ENCODE peak calls at places on chromosomes 7 and 10, in six cellular contexts. T is HCT116, H is GM12878, X is HepG2, U is SK-N-SH, J is H1. I is an unnamed sample.
A peak's percentile ranks its signal among the peaks of the same experiment; 100 is the strongest.

GRCh38 chr10:77795426-77796055 is 131.0 kb downstream of the DLG5 start:
- DNase-seq in T (no peak), H (no peak), X (no peak), U (no peak), J (no peak), I (no peak)

GRCh38 chr10:46226900-46227558 is 59.8 kb upstream of the ANTXRL start:
- DNase-seq in T (no peak), H (no peak), X (no peak), U (no peak), J (no peak), I (no peak)

GRCh38 chr10:22552888-22553378 is 161.4 kb downstream of the PIP4K2A start:
- DNase-seq in T (no peak), H (no peak), X (no peak), U (no peak), J (no peak), I (no peak)

GRCh38 chr10:33286186-33286934 is 48.1 kb downstream of the NRP1 start:
- DNase-seq in T (no peak), H (no peak), X (no peak), U (no peak), J (no peak), I (no peak)

GRCh38 chr7:139091677-139091996 is 17.9 kb downstream of the ZC3HAV1 start:
- DNase-seq in T (no peak), H (no peak), X (no peak), U (no peak), J (no peak), I (no peak)

GRCh38 chr7:159112136-159113011 is 32.3 kb downstream of the VIPR2 start:
- DNase-seq in T (no peak), H (no peak), X (no peak), U (no peak), J (no peak), I (no peak)

GRCh38 chr7:71591876-71592275 is 459.9 kb downstream of the GALNT17 start:
- DNase-seq in T (no peak), H (no peak), X (no peak), U (no peak), J (no peak), I (no peak)

GRCh38 chr7:1094870-1095269 is 7.0 kb downstream of the GPER1 start:
- DNase-seq in T (no peak), H (no peak), X (no peak), U (no peak), J (no peak), I (no peak)

GRCh38 chr10:74056081-74056818 is 58.3 kb downstream of the VCL start:
- DNase-seq in T (peak; percentile 37), H (peak; percentile 33), X (peak; percentile 65), U (no peak), J (no peak), I (no peak)

GRCh38 chr7:137851361-137851945 is 4.7 kb upstream of the DGKI start:
- DNase-seq in T (no peak), H (no peak), X (no peak), U (no peak), J (no peak), I (no peak)

GRCh38 chr7:44633254-44634186 is 27.1 kb downstream of the OGDH start:
- DNase-seq in T (no peak), H (peak; percentile 88), X (no peak), U (no peak), J (no peak), I (peak; percentile 26)

GRCh38 chr7:149310113-149310836 is 48.3 kb downstream of the ZNF783 start:
- DNase-seq in T (peak; percentile 91), H (peak; percentile 36), X (peak; percentile 53), U (peak; percentile 69), J (no peak), I (peak; percentile 21)

GRCh38 chr7:128737867-128738390 is 1.2 kb upstream of the CALU start:
- DNase-seq in T (peak; percentile 13), H (no peak), X (peak; percentile 7), U (no peak), J (no peak), I (no peak)

GRCh38 chr10:61606971-61607907 is 55.5 kb upstream of the CABCOCO1 start:
- DNase-seq in T (peak; percentile 19), H (no peak), X (peak; percentile 14), U (no peak), J (no peak), I (no peak)

GRCh38 chr10:44865289-44865671 is 45.9 kb upstream of the TMEM72 start:
- DNase-seq in T (no peak), H (no peak), X (no peak), U (no peak), J (no peak), I (no peak)

GRCh38 chr10:102985811-102986210 is 67.7 kb downstream of the CNNM2 start:
- DNase-seq in T (no peak), H (no peak), X (no peak), U (no peak), J (no peak), I (no peak)

GRCh38 chr7:98240961-98241673 is 10.9 kb downstream of the TECPR1 start:
- DNase-seq in T (peak; percentile 18), H (no peak), X (peak; percentile 27), U (peak; percentile 89), J (no peak), I (peak; percentile 64)

GRCh38 chr10:120369831-120370230 is 87.2 kb upstream of the PLPP4 start:
- DNase-seq in T (no peak), H (no peak), X (no peak), U (no peak), J (no peak), I (no peak)

GRCh38 chr7:39624202-39624807 is 933 bp downstream of the RALA start:
- DNase-seq in T (no peak), H (no peak), X (no peak), U (peak; percentile 43), J (no peak), I (peak; percentile 75)

GRCh38 chr7:155896531-155897263 is 84.4 kb upstream of the SHH start:
- DNase-seq in T (no peak), H (no peak), X (no peak), U (no peak), J (no peak), I (no peak)

GRCh38 chr7:35257251-35258124 is 3.6 kb upstream of the TBX20 start:
- DNase-seq in T (no peak), H (no peak), X (no peak), U (no peak), J (no peak), I (no peak)

GRCh38 chr7:98569606-98570337 is 47.3 kb upstream of the NPTX2 start:
- DNase-seq in T (no peak), H (no peak), X (no peak), U (no peak), J (no peak), I (no peak)

GRCh38 chr7:137994091-137994688 is 7.7 kb downstream of the CREB3L2 start:
- DNase-seq in T (no peak), H (no peak), X (no peak), U (no peak), J (no peak), I (no peak)

GRCh38 chr7:88254721-88255120 is 34.9 kb upstream of the SRI start:
- DNase-seq in T (peak; percentile 36), H (no peak), X (peak; percentile 3), U (no peak), J (no peak), I (no peak)

GRCh38 chr7:1329261-1329660 is 96.6 kb downstream of the UNCX start:
- DNase-seq in T (no peak), H (no peak), X (no peak), U (no peak), J (no peak), I (no peak)

GRCh38 chr10:105691811-105692210 is 1050.7 kb downstream of the SORCS3 start:
- DNase-seq in T (peak; percentile 3), H (no peak), X (no peak), U (peak; percentile 15), J (no peak), I (no peak)

GRCh38 chr10:25059990-25060389 is 43.6 kb downstream of the THNSL1 start:
- DNase-seq in T (peak; percentile 79), H (no peak), X (peak; percentile 87), U (no peak), J (no peak), I (peak; percentile 45)

GRCh38 chr7:33886100-33886623 is 19.2 kb upstream of the BMPER start:
- DNase-seq in T (no peak), H (no peak), X (peak; percentile 11), U (peak; percentile 38), J (no peak), I (peak; percentile 27)

GRCh38 chr7:36994456-36995112 is 270.3 kb upstream of the AOAH start:
- DNase-seq in T (no peak), H (no peak), X (no peak), U (no peak), J (no peak), I (no peak)

GRCh38 chr7:37000514-37000913 is 276.2 kb upstream of the AOAH start:
- DNase-seq in T (no peak), H (no peak), X (no peak), U (no peak), J (no peak), I (no peak)

GRCh38 chr7:36995776-36996175 is 271.5 kb upstream of the AOAH start:
- DNase-seq in T (no peak), H (no peak), X (no peak), U (no peak), J (no peak), I (no peak)

DNA sequence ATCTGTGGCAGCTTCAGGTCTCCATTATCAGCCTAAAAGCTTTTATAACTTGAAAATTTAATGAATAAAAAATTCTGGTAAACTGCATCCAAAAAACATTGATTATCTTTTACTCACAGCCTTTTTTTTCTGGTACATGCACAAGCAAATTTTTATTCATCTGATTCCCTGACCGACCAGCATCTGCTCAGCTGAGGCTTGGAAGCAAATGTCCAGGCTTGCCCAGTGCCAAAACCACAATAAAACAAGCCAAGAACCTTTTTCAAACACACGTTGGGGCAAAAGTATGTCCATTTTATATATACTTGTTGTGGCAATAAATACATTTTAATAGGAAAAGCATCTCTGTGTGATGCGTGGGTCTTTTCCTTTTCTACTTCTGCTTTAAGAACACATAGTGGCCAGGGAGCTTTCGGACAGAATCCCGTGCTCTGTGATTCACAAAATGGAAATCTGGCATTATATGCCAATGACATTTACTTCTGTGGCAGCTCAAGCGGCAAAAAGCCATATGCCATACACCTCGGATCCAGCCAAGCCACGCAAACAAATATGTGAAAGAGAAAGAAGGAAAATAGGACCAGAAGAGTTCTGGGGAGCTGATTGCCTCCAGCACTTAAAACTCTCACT is 275.7 kb upstream of the AOAH start:
- DNase-seq in T (no peak), H (no peak), X (no peak), U (no peak), J (no peak), I (no peak)
- TF ChIP-seq JUND in T (no peak), H (no peak), X (no peak), U (no peak), J (no peak), I (no peak)

GRCh38 chr10:132313305-132313704 is 5.6 kb upstream of the STK32C start:
- DNase-seq in T (no peak), H (no peak), X (no peak), U (no peak), J (no peak), I (no peak)
- TF ChIP-seq JUND in T (no peak), H (no peak), X (no peak), U (no peak), J (no peak), I (no peak)

GRCh38 chr7:47937065-47937687 is 11.1 kb downstream of the PKD1L1 start:
- DNase-seq in T (no peak), H (peak; percentile 91), X (no peak), U (no peak), J (no peak), I (no peak)
- TF ChIP-seq JUND in T (no peak), H (peak; percentile 94), X (no peak), U (no peak), J (no peak), I (no peak)

GRCh38 chr10:75388082-75388481 is 13.5 kb downstream of the ZNF503 start:
- DNase-seq in T (no peak), H (no peak), X (no peak), U (no peak), J (no peak), I (no peak)
- TF ChIP-seq JUND in T (no peak), H (no peak), X (no peak), U (no peak), J (no peak), I (no peak)